ENCODE peak calls at places on chromosomes 5 and 9, in four cellular contexts. N is A549; I is WTC11; K is CD4-positive, alpha-beta T cell. G is an unnamed sample.

GRCh38 chr5:10227396-10227795 is 22.3 kb downstream of the ATPSCKMT start:
- DNase-seq in N (no peak), I (no peak), K (no peak), G (no peak)

GRCh38 chr9:79581794-79582193 is 10.0 kb downstream of the TLE4 start:
- DNase-seq in N (peak; percentile 11), I (no peak), K (peak; percentile 20), G (no peak)

GRCh38 chr9:131500377-131500776 is 2.3 kb upstream of the POMT1 start:
- DNase-seq in N (no peak), I (no peak), K (peak; percentile 73), G (no peak)

GRCh38 chr5:17445185-17445584 is 52.8 kb upstream of the TAF11L2 start:
- DNase-seq in N (peak; percentile 12), I (no peak), K (no peak), G (no peak)

GRCh38 chr5:14628346-14628745 is 36.2 kb upstream of the OTULIN start:
- DNase-seq in N (peak; percentile 53), I (peak; percentile 65), K (peak; percentile 36), G (peak; percentile 68)

GRCh38 chr5:142865631-142866030 is 95.5 kb downstream of the ARHGAP26 start:
- DNase-seq in N (no peak), I (no peak), K (no peak), G (no peak)

GRCh38 chr5:127875235-127876021 is 172.2 kb downstream of the CCDC192 start:
- DNase-seq in N (peak; percentile 93), I (peak; percentile 37), K (no peak), G (peak; percentile 37)

GRCh38 chr5:146825033-146825432 is 53.5 kb downstream of the PPP2R2B start:
- DNase-seq in N (peak; percentile 10), I (peak; percentile 69), K (no peak), G (peak; percentile 71)

GRCh38 chr5:132225165-132226032 is 2.3 kb downstream of the P4HA2 start:
- DNase-seq in N (no peak), I (no peak), K (no peak), G (no peak)

GRCh38 chr5:116944171-116944570 is 369.5 kb upstream of the SEMA6A start:
- DNase-seq in N (no peak), I (peak; percentile 21), K (no peak), G (no peak)

GRCh38 chr5:150662731-150663516 is 1.9 kb downstream of the MYOZ3 start:
- DNase-seq in N (no peak), I (no peak), K (no peak), G (no peak)

DNA sequence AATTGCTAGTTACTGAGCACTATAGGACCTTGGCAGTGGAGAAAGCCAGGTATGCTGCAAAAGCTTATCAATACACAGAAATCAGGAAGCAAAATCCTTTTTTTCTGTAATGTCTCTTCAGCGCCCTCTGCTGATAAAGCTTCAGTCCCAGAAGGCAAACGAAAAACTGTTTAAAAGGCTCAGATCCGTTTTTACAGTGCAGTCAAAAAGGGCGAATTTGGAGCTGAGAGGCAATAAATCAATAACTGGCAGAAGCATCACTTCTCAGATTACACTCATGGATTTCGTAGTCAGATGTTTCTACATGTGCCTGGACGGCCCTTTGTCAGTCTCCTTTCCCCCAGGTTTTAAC is 1.1 kb upstream of the MAN2A1 start:
- DNase-seq in N (no peak), I (no peak), K (no peak), G (no peak)
- TF ChIP-seq CTCF in N (peak; percentile 84), I (peak; percentile 43), K (no peak), G (peak; percentile 72)

GRCh38 chr5:33980030-33980429 is 4.5 kb downstream of the SLC45A2 start:
- DNase-seq in N (no peak), I (no peak), K (no peak), G (no peak)

GRCh38 chr5:33981408-33982171 is 2.9 kb downstream of the SLC45A2 start:
- DNase-seq in N (no peak), I (no peak), K (no peak), G (no peak)

GRCh38 chr5:33978307-33978706 is 6.2 kb downstream of the SLC45A2 start:
- DNase-seq in N (no peak), I (no peak), K (no peak), G (no peak)

GRCh38 chr5:33973271-33973670 is 11.2 kb downstream of the SLC45A2 start:
- DNase-seq in N (no peak), I (no peak), K (no peak), G (no peak)

GRCh38 chr5:33975846-33976245 is 8.6 kb downstream of the SLC45A2 start:
- DNase-seq in N (no peak), I (no peak), K (no peak), G (no peak)
- TF ChIP-seq CTCF in N (no peak), I (no peak), K (no peak), G (no peak)

DNA sequence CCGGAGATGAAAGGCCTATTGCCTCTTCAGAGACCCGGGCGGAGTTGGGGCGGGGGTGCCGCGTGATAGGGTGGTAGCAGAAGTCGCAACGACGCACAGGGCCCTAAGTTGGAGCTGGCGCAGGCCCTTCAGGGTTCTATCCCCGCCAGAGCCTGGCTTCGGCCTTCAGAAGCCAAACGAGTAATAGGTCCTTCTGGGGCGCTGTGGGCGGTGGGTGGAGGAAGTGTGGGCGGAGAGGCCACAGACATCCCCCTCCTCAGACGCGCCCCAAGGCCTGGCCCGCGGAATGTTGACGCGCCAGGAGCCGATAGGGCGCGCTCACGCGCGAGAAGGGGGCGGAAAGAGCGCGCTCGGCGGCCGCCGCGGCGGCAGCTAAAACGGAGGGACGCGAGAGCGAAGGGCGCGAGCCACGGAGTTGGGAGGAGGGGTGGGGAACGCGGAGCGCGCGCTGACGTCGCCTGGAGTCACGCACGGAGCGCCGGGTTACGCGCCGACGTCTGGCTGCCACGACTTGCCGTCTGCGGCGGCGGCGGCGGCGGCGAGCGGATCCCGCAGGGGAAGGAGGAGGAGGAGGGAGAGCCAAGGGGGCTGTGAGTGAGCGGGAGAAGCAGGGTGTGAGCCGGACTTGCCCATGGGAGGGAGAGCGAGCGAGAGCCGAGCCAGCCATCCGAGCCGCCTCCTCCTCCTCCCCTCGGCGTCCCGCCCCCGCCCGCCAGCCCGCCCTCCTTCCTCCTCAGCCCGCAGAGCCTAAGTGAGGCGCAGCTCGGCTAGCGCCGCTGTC is 6.4 kb upstream of the PURA start:
- DNase-seq in N (peak; percentile 95), I (peak; percentile 88), K (peak; percentile 95), G (peak; percentile 81)
- TF ChIP-seq CTCF in N (peak; percentile 12), I (no peak), K (peak; percentile 23), G (peak; percentile 35)

DNA sequence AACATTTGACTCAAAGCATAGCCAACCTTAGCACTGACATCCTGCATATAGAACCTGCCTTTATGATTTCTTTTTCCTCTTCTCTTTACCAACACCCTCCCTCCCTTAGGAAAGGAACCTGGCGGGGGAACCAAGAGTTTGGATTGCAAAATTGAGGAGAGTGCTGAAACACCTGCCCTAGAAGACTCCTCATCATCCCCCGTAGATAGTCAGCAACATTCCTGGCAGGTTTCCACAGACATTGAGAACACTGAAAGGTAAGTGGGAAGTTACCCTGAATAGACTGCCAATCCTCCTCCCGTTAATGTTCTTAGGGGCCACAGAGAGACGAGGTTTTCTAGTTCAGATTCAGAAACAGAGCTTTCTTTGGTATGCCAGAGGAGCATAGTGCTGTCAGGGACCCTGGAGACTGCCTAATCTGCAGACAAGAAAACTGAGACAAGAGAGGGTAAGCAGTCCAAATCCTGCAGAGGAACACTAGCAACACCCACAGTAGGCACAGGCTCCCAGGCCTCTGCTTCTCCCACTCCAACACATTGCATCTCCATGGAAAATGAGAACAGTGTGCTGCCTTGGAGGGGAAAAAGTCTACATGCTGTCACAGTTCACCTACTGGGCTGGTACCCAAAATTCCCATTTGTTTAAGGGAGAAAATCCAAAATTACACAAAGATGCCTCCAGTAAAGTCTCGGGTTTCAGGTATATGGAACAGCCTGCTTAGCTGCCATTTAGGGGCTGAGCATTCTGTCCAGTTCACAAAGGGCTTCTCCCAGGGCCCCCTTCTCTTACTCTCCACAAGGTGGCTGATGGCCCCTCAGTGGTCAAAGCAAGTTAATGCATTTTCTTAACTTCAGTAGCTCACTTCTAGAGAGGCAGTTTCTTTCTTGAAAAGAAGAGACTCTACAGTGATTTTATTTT is 89.0 kb downstream of the RGS7BP start:
- DNase-seq in N (peak; percentile 25), I (peak; percentile 52), K (no peak), G (no peak)
- TF ChIP-seq CTCF in N (no peak), I (no peak), K (no peak), G (peak; percentile 60)

DNA sequence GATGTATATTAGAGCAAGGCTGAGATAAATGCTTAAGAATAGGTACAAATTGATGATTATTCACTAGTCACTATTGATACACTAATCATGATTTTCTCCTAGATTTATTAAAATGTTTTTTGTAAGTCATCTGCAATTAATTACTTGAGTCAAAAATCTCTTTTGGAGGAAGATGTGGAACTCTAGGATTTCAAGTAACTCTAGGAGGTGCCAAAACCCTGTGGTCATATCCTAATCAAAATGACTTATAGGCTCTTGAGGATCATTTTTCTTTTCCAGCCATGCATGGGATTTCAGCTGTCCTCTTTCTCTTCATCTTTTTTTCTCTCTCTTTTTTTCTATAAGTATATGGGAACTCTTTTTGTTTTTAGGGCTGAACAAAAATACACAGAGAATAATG is 141.8 kb upstream of the CD180 start:
- DNase-seq in N (no peak), I (no peak), K (no peak), G (no peak)
- TF ChIP-seq CTCF in N (no peak), I (no peak), K (no peak), G (no peak)

DNA sequence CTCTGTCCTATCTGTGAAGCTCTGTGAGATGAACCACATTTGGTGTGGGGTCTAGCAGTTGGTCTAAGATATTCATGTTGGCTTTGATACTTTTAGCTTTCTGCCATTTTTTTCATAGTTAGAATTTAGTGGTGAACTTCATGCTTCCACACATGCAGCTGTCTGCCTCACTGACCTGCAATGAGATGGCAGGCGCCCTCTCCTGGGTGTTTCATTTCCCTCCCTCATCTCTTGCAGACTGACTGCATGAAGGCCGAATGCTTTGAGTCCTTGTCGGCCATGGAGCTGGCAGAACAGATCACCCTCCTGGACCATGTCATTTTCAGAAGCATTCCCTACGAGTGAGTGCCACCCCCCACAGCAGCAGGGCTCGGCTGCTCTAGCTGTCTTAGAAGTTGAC is 26.1 kb upstream of the CKMT2 start:
- DNase-seq in N (peak; percentile 14), I (peak; percentile 49), K (no peak), G (no peak)
- TF ChIP-seq CTCF in N (no peak), I (no peak), K (no peak), G (peak; percentile 26)

GRCh38 chr9:115880221-115880620 is 273.4 kb upstream of the PAPPA start:
- DNase-seq in N (no peak), I (no peak), K (no peak), G (no peak)
- TF ChIP-seq CTCF in N (no peak), I (no peak), K (no peak), G (no peak)